ENCODE peak calls at places on chromosome 9, in eight cellular contexts. One of them, this sample, is unnamed.
A peak's percentile ranks its signal among the peaks of the same experiment; 100 is the strongest.

GRCh38 chr9:3475300-3476020 is 50.3 kb downstream of the RFX3 start:
- DNase-seq in astrocyte: no peak
- DNase-seq in GM23248: no peak
- DNase-seq in lung: no peak
- DNase-seq in stomach: no peak
- DNase-seq in Karpas-422: no peak
- DNase-seq in pancreas: no peak
- DNase-seq in IMR-90: no peak
- DNase-seq in this sample: no peak

GRCh38 chr9:91376239-91376638 is 14.5 kb upstream of the AUH start:
- DNase-seq in astrocyte: peak; percentile 52
- DNase-seq in GM23248: no peak
- DNase-seq in lung: no peak
- DNase-seq in stomach: no peak
- DNase-seq in Karpas-422: no peak
- DNase-seq in pancreas: no peak
- DNase-seq in IMR-90: no peak
- DNase-seq in this sample: no peak

GRCh38 chr9:33295571-33295970 is 5.3 kb downstream of the NFX1 start:
- DNase-seq in astrocyte: no peak
- DNase-seq in GM23248: no peak
- DNase-seq in lung: no peak
- DNase-seq in stomach: no peak
- DNase-seq in Karpas-422: peak; percentile 58
- DNase-seq in pancreas: no peak
- DNase-seq in IMR-90: no peak
- DNase-seq in this sample: no peak

GRCh38 chr9:2411459-2412215 is 209.9 kb upstream of the VLDLR start:
- DNase-seq in astrocyte: peak; percentile 85
- DNase-seq in GM23248: peak; percentile 59
- DNase-seq in lung: no peak
- DNase-seq in stomach: no peak
- DNase-seq in Karpas-422: no peak
- DNase-seq in pancreas: no peak
- DNase-seq in IMR-90: no peak
- DNase-seq in this sample: no peak

GRCh38 chr9:16964228-16964627 is 93.8 kb upstream of the BNC2 start:
- DNase-seq in astrocyte: peak; percentile 99
- DNase-seq in GM23248: peak; percentile 95
- DNase-seq in lung: no peak
- DNase-seq in stomach: no peak
- DNase-seq in Karpas-422: no peak
- DNase-seq in pancreas: no peak
- DNase-seq in IMR-90: peak; percentile 100
- DNase-seq in this sample: no peak

GRCh38 chr9:134297082-134297415 is 29.2 kb upstream of the RXRA start:
- DNase-seq in astrocyte: no peak
- DNase-seq in GM23248: no peak
- DNase-seq in lung: no peak
- DNase-seq in stomach: no peak
- DNase-seq in Karpas-422: no peak
- DNase-seq in pancreas: no peak
- DNase-seq in IMR-90: no peak
- DNase-seq in this sample: peak; percentile 66

GRCh38 chr9:127661342-127661741 is 45.4 kb upstream of the CFAP157 start:
- DNase-seq in astrocyte: no peak
- DNase-seq in GM23248: no peak
- DNase-seq in lung: no peak
- DNase-seq in stomach: no peak
- DNase-seq in Karpas-422: peak; percentile 27
- DNase-seq in pancreas: no peak
- DNase-seq in IMR-90: no peak
- DNase-seq in this sample: no peak

GRCh38 chr9:93911871-93912554 is 43.1 kb downstream of the BARX1 start:
- DNase-seq in astrocyte: no peak
- DNase-seq in GM23248: no peak
- DNase-seq in lung: no peak
- DNase-seq in stomach: peak; percentile 39
- DNase-seq in Karpas-422: no peak
- DNase-seq in pancreas: no peak
- DNase-seq in IMR-90: peak; percentile 3
- DNase-seq in this sample: no peak

GRCh38 chr9:29078063-29078660 is 1504.9 kb upstream of the C9orf72 start:
- DNase-seq in astrocyte: peak; percentile 48
- DNase-seq in GM23248: peak; percentile 31
- DNase-seq in lung: no peak
- DNase-seq in stomach: no peak
- DNase-seq in Karpas-422: no peak
- DNase-seq in pancreas: no peak
- DNase-seq in IMR-90: no peak
- DNase-seq in this sample: no peak

GRCh38 chr9:135222991-135223760 is 135.7 kb downstream of the OLFM1 start:
- DNase-seq in astrocyte: no peak
- DNase-seq in GM23248: no peak
- DNase-seq in lung: no peak
- DNase-seq in stomach: no peak
- DNase-seq in Karpas-422: no peak
- DNase-seq in pancreas: peak; percentile 46
- DNase-seq in IMR-90: no peak
- DNase-seq in this sample: peak; percentile 59

GRCh38 chr9:16058131-16058549 is 505.3 kb downstream of the CCDC171 start:
- DNase-seq in astrocyte: peak; percentile 77
- DNase-seq in GM23248: peak; percentile 76
- DNase-seq in lung: no peak
- DNase-seq in stomach: no peak
- DNase-seq in Karpas-422: no peak
- DNase-seq in pancreas: no peak
- DNase-seq in IMR-90: peak; percentile 86
- DNase-seq in this sample: no peak

GRCh38 chr9:119677811-119678530 is 308.7 kb upstream of the BRINP1 start:
- DNase-seq in astrocyte: no peak
- DNase-seq in GM23248: no peak
- DNase-seq in lung: no peak
- DNase-seq in stomach: no peak
- DNase-seq in Karpas-422: no peak
- DNase-seq in pancreas: no peak
- DNase-seq in IMR-90: no peak
- DNase-seq in this sample: no peak

GRCh38 chr9:116238225-116238624 is 84.6 kb downstream of the PAPPA start:
- DNase-seq in astrocyte: peak; percentile 92
- DNase-seq in GM23248: peak; percentile 91
- DNase-seq in lung: peak; percentile 59
- DNase-seq in stomach: no peak
- DNase-seq in Karpas-422: no peak
- DNase-seq in pancreas: no peak
- DNase-seq in IMR-90: peak; percentile 93
- DNase-seq in this sample: no peak

GRCh38 chr9:28951945-28952344 is 1378.7 kb upstream of the C9orf72 start:
- DNase-seq in astrocyte: no peak
- DNase-seq in GM23248: no peak
- DNase-seq in lung: no peak
- DNase-seq in stomach: no peak
- DNase-seq in Karpas-422: peak; percentile 50
- DNase-seq in pancreas: no peak
- DNase-seq in IMR-90: no peak
- DNase-seq in this sample: no peak

GRCh38 chr9:120490888-120491595 is 88.9 kb downstream of the CDK5RAP2 start:
- DNase-seq in astrocyte: no peak
- DNase-seq in GM23248: peak; percentile 39
- DNase-seq in lung: no peak
- DNase-seq in stomach: no peak
- DNase-seq in Karpas-422: no peak
- DNase-seq in pancreas: no peak
- DNase-seq in IMR-90: no peak
- DNase-seq in this sample: no peak

GRCh38 chr9:120892177-120892747 is 15.3 kb upstream of the PHF19 start:
- DNase-seq in astrocyte: no peak
- DNase-seq in GM23248: no peak
- DNase-seq in lung: no peak
- DNase-seq in stomach: no peak
- DNase-seq in Karpas-422: no peak
- DNase-seq in pancreas: no peak
- DNase-seq in IMR-90: no peak
- DNase-seq in this sample: no peak

GRCh38 chr9:86741311-86742215 is 205.7 kb downstream of the GAS1 start:
- DNase-seq in astrocyte: peak; percentile 81
- DNase-seq in GM23248: peak; percentile 81
- DNase-seq in lung: no peak
- DNase-seq in stomach: peak; percentile 36
- DNase-seq in Karpas-422: no peak
- DNase-seq in pancreas: no peak
- DNase-seq in IMR-90: peak; percentile 68
- DNase-seq in this sample: no peak

GRCh38 chr9:98225015-98225442 is 30.4 kb downstream of the TBC1D2 start:
- DNase-seq in astrocyte: no peak
- DNase-seq in GM23248: no peak
- DNase-seq in lung: no peak
- DNase-seq in stomach: no peak
- DNase-seq in Karpas-422: no peak
- DNase-seq in pancreas: no peak
- DNase-seq in IMR-90: no peak
- DNase-seq in this sample: no peak

GRCh38 chr9:104780796-104781395 is 17.0 kb downstream of the NIPSNAP3B start:
- DNase-seq in astrocyte: no peak
- DNase-seq in GM23248: peak; percentile 74
- DNase-seq in lung: no peak
- DNase-seq in stomach: no peak
- DNase-seq in Karpas-422: peak; percentile 74
- DNase-seq in pancreas: no peak
- DNase-seq in IMR-90: peak; percentile 32
- DNase-seq in this sample: no peak

GRCh38 chr9:36825179-36825578 is 208.9 kb downstream of the PAX5 start:
- DNase-seq in astrocyte: no peak
- DNase-seq in GM23248: no peak
- DNase-seq in lung: no peak
- DNase-seq in stomach: no peak
- DNase-seq in Karpas-422: no peak
- DNase-seq in pancreas: no peak
- DNase-seq in IMR-90: no peak
- DNase-seq in this sample: peak; percentile 20

GRCh38 chr9:34124923-34125322 is 1.6 kb downstream of the DCAF12 start:
- DNase-seq in astrocyte: no peak
- DNase-seq in GM23248: peak; percentile 46
- DNase-seq in lung: peak; percentile 41
- DNase-seq in stomach: no peak
- DNase-seq in Karpas-422: peak; percentile 45
- DNase-seq in pancreas: no peak
- DNase-seq in IMR-90: no peak
- DNase-seq in this sample: no peak

GRCh38 chr9:133050781-133051180 is 11.0 kb upstream of the CEL start:
- DNase-seq in astrocyte: no peak
- DNase-seq in GM23248: no peak
- DNase-seq in lung: no peak
- DNase-seq in stomach: peak; percentile 87
- DNase-seq in Karpas-422: no peak
- DNase-seq in pancreas: peak; percentile 81
- DNase-seq in IMR-90: no peak
- DNase-seq in this sample: no peak

GRCh38 chr9:86376016-86376415 is 21.8 kb upstream of the TUT7 start:
- DNase-seq in astrocyte: no peak
- DNase-seq in GM23248: no peak
- DNase-seq in lung: no peak
- DNase-seq in stomach: no peak
- DNase-seq in Karpas-422: no peak
- DNase-seq in pancreas: no peak
- DNase-seq in IMR-90: no peak
- DNase-seq in this sample: no peak

GRCh38 chr9:97293207-97293721 is 14.2 kb upstream of the CCDC180 start:
- DNase-seq in astrocyte: peak; percentile 17
- DNase-seq in GM23248: peak; percentile 22
- DNase-seq in lung: no peak
- DNase-seq in stomach: no peak
- DNase-seq in Karpas-422: no peak
- DNase-seq in pancreas: no peak
- DNase-seq in IMR-90: peak; percentile 27
- DNase-seq in this sample: peak; percentile 60

GRCh38 chr9:109441296-109441695 is 56.8 kb downstream of the PTPN3 start:
- DNase-seq in astrocyte: no peak
- DNase-seq in GM23248: peak; percentile 14
- DNase-seq in lung: no peak
- DNase-seq in stomach: no peak
- DNase-seq in Karpas-422: no peak
- DNase-seq in pancreas: no peak
- DNase-seq in IMR-90: no peak
- DNase-seq in this sample: no peak
- H3K4me3 ChIP-seq in astrocyte: no peak overlapping the region
- H3K4me3 ChIP-seq in GM23248: no peak overlapping the region
- H3K4me3 ChIP-seq in lung: no peak overlapping the region
- H3K4me3 ChIP-seq in stomach: no peak overlapping the region
- H3K4me3 ChIP-seq in Karpas-422: no peak overlapping the region
- H3K4me3 ChIP-seq in pancreas: no peak overlapping the region
- H3K4me3 ChIP-seq in IMR-90: no peak overlapping the region
- H3K4me3 ChIP-seq in this sample: no peak overlapping the region

GRCh38 chr9:113572076-113572861 is 108.7 kb downstream of the RGS3 start:
- DNase-seq in astrocyte: no peak
- DNase-seq in GM23248: no peak
- DNase-seq in lung: no peak
- DNase-seq in stomach: no peak
- DNase-seq in Karpas-422: no peak
- DNase-seq in pancreas: peak; percentile 30
- DNase-seq in IMR-90: no peak
- DNase-seq in this sample: peak; percentile 46
- H3K4me1 ChIP-seq in astrocyte: peaks cover 12% of the 10 kb centered on the region
- H3K4me1 ChIP-seq in GM23248: peaks cover 26% of the 10 kb centered on the region
- H3K4me1 ChIP-seq in lung: peaks cover 9% of the 10 kb centered on the region
- H3K4me1 ChIP-seq in stomach: peaks cover 33% of the 10 kb centered on the region
- H3K4me1 ChIP-seq in Karpas-422: peaks cover 2% of the 10 kb centered on the region
- H3K4me1 ChIP-seq in pancreas: peaks cover 11% of the 10 kb centered on the region
- H3K4me1 ChIP-seq in IMR-90: peaks cover 20% of the 10 kb centered on the region
- H3K4me1 ChIP-seq in this sample: peaks cover 6% of the 10 kb centered on the region

DNA sequence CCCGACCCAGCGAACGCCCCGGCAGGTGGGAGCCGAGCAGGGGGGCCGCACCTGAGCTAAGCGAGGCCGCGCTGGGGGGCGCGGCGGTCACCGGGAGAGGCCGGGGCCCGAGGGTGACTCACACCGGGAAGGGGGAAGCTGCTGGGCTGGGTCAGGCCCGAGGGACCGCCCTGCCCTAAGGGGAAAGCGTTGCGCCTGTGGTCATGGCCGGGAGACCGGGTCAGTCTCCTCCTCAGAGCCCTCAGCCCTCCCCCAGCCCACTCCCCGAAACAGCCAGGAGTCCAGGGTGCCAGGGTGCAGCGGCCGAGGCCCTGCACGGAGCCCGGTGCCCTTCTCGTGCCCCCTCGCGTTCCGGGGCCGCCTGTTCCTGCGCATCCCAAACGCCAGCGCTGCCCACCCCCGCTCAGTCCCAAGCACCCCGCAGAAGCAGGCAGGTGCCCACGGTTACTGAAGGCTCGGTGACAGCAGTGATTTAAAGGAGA is 658 bp downstream of the NOXA1 start:
- DNase-seq in astrocyte: no peak
- DNase-seq in GM23248: no peak
- DNase-seq in lung: no peak
- DNase-seq in stomach: peak; percentile 71
- DNase-seq in Karpas-422: no peak
- DNase-seq in pancreas: peak; percentile 83
- DNase-seq in IMR-90: no peak
- DNase-seq in this sample: peak; percentile 90
- H3K27ac ChIP-seq in astrocyte: no peak overlapping the region
- H3K27ac ChIP-seq in GM23248: no peak overlapping the region
- H3K27ac ChIP-seq in lung: peak overlapping the region; percentile 94
- H3K27ac ChIP-seq in stomach: peak overlapping the region; percentile 95
- H3K27ac ChIP-seq in Karpas-422: no peak overlapping the region
- H3K27ac ChIP-seq in pancreas: peak overlapping the region; percentile 81
- H3K27ac ChIP-seq in IMR-90: no peak overlapping the region
- H3K27ac ChIP-seq in this sample: peak overlapping the region; percentile 77

GRCh38 chr9:27540537-27540936 is 10.9 kb upstream of the MOB3B start:
- DNase-seq in astrocyte: peak; percentile 15
- DNase-seq in GM23248: no peak
- DNase-seq in lung: no peak
- DNase-seq in stomach: no peak
- DNase-seq in Karpas-422: no peak
- DNase-seq in pancreas: no peak
- DNase-seq in IMR-90: peak; percentile 55
- DNase-seq in this sample: no peak
- H3K4me3 ChIP-seq in astrocyte: no peak overlapping the region
- H3K4me3 ChIP-seq in GM23248: no peak overlapping the region
- H3K4me3 ChIP-seq in lung: no peak overlapping the region
- H3K4me3 ChIP-seq in stomach: no peak overlapping the region
- H3K4me3 ChIP-seq in Karpas-422: no peak overlapping the region
- H3K4me3 ChIP-seq in pancreas: no peak overlapping the region
- H3K4me3 ChIP-seq in IMR-90: no peak overlapping the region
- H3K4me3 ChIP-seq in this sample: no peak overlapping the region

This sample was measured in kidney.